ENCODE peak calls at places on chromosomes 16 and 17, in six cellular contexts. K is NB4, Y is body of pancreas, C is uterus, E is endothelial cell of umbilical vein, H is lower leg skin. Q is an unnamed sample.

GRCh38 chr17:57025876-57026275 is 47.9 kb downstream of the SCPEP1 start:
- DNase-seq in C (no peak), K (no peak), E (no peak), H (no peak), Y (no peak), Q (no peak)

GRCh38 chr17:82338858-82339633 is 5.5 kb upstream of the SECTM1 start:
- DNase-seq in K (no peak), C (peak; percentile 75), H (no peak), E (peak; percentile 59), Y (peak; percentile 38), Q (peak; percentile 71)

GRCh38 chr17:46194393-46195216 is 1.4 kb upstream of the KANSL1 start:
- DNase-seq in K (peak; percentile 90), H (no peak), C (no peak), E (peak; percentile 81), Y (no peak), Q (peak; percentile 59)

GRCh38 chr16:29922986-29923501 is 3.0 kb downstream of the KCTD13 start:
- DNase-seq in H (peak; percentile 50), C (no peak), Y (no peak), E (no peak), K (no peak), Q (no peak)

GRCh38 chr17:53749178-53749577 is 73.5 kb upstream of the KIF2B start:
- DNase-seq in H (no peak), K (peak; percentile 1), E (no peak), C (no peak), Y (peak; percentile 8), Q (no peak)

GRCh38 chr16:89863741-89864391 is 9.5 kb upstream of the TCF25 start:
- DNase-seq in K (peak; percentile 34), C (no peak), Y (peak; percentile 32), E (peak; percentile 86), H (no peak), Q (peak; percentile 40)

GRCh38 chr17:14289162-14289561 is 11.7 kb upstream of the HS3ST3B1 start:
- DNase-seq in C (no peak), K (no peak), Y (no peak), E (no peak), H (no peak), Q (no peak)

GRCh38 chr16:20906225-20906870 is 5.8 kb downstream of the LYRM1 start:
- DNase-seq in C (peak; percentile 54), K (no peak), Y (no peak), H (no peak), E (peak; percentile 71), Q (peak; percentile 85)

GRCh38 chr16:58511933-58512815 is 3.1 kb upstream of the SETD6 start:
- DNase-seq in H (peak; percentile 96), E (peak; percentile 51), K (peak; percentile 81), Y (peak; percentile 86), C (peak; percentile 65), Q (peak; percentile 55)

GRCh38 chr17:74283371-74283673 is 9.3 kb downstream of the DNAI2 start:
- DNase-seq in H (no peak), Y (no peak), C (no peak), K (no peak), E (no peak), Q (no peak)

GRCh38 chr16:58028168-58028455 is 2.6 kb downstream of the MMP15 start:
- DNase-seq in K (no peak), E (no peak), C (no peak), Y (no peak), H (no peak), Q (no peak)

GRCh38 chr17:34979650-34980352 is 511 bp upstream of the LIG3 start:
- DNase-seq in C (no peak), Y (no peak), K (peak; percentile 62), H (no peak), E (peak; percentile 18), Q (peak; percentile 22)

GRCh38 chr16:66354321-66354854 is 12.1 kb upstream of the CDH5 start:
- DNase-seq in Y (no peak), K (no peak), C (no peak), H (no peak), E (no peak), Q (no peak)

GRCh38 chr16:2969545-2970521 is 685 bp downstream of the PAQR4 start:
- DNase-seq in C (no peak), E (peak; percentile 43), H (no peak), Y (peak; percentile 81), K (peak; percentile 92), Q (peak; percentile 49)

GRCh38 chr16:26070595-26071170 is 378.9 kb downstream of the HS3ST4 start:
- DNase-seq in E (no peak), Y (no peak), K (no peak), H (no peak), C (no peak), Q (no peak)

GRCh38 chr16:67915831-67916723 is 15.6 kb downstream of the CTRL start:
- DNase-seq in Y (peak; percentile 66), K (no peak), C (no peak), H (no peak), E (no peak), Q (peak; percentile 24)

GRCh38 chr17:44258811-44259351 is 9.1 kb downstream of the SLC4A1 start:
- DNase-seq in Y (no peak), H (no peak), E (no peak), C (no peak), K (no peak), Q (no peak)

GRCh38 chr17:27322026-27322425 is 28.1 kb downstream of the WSB1 start:
- DNase-seq in H (no peak), C (no peak), Y (no peak), E (no peak), K (no peak), Q (no peak)

GRCh38 chr16:22353933-22354541 is 20.4 kb downstream of the CDR2 start:
- DNase-seq in E (no peak), K (no peak), C (no peak), Y (no peak), H (no peak), Q (no peak)

GRCh38 chr16:70349783-70350182 is 3.1 kb downstream of the DDX19A start:
- DNase-seq in E (no peak), K (no peak), C (no peak), H (no peak), Y (no peak), Q (no peak)

GRCh38 chr16:81994485-81994884 is 16.8 kb downstream of the SDR42E1 start:
- DNase-seq in E (no peak), C (no peak), K (peak; percentile 18), Y (no peak), H (no peak), Q (no peak)

GRCh38 chr16:1552129-1552528 is 18.7 kb downstream of the TMEM204 start:
- DNase-seq in K (no peak), E (no peak), Y (no peak), C (no peak), H (no peak), Q (no peak)

GRCh38 chr16:9138731-9139501 is 47.5 kb downstream of the HAPSTR1 start:
- DNase-seq in Y (peak; percentile 65), K (peak; percentile 68), C (peak; percentile 40), H (peak; percentile 88), E (peak; percentile 60), Q (peak; percentile 58)

GRCh38 chr17:47203984-47204721 is 5.0 kb upstream of the MYL4 start:
- DNase-seq in C (no peak), Y (no peak), H (no peak), K (peak; percentile 45), E (no peak), Q (peak; percentile 64)

GRCh38 chr16:56636616-56637413 is 1.7 kb upstream of the MT1A start:
- DNase-seq in K (no peak), H (no peak), E (no peak), Y (no peak), C (no peak), Q (no peak)

GRCh38 chr17:41865596-41865893 is 322 bp upstream of the KLHL11 start:
- DNase-seq in K (no peak), C (no peak), H (no peak), E (no peak), Y (no peak), Q (no peak)

GRCh38 chr17:79126139-79126538 is 51.5 kb downstream of the ENGASE start:
- DNase-seq in H (no peak), Y (no peak), E (no peak), C (no peak), K (no peak), Q (no peak)

GRCh38 chr17:28576758-28577465 is at the start of gene ALDOC:
- DNase-seq in C (peak; percentile 96), K (peak; percentile 97), H (peak; percentile 99), E (peak; percentile 89), Y (peak; percentile 99), Q (peak; percentile 91)
- TF ChIP-seq POLR2A in C (peak; percentile 88), K (peak; percentile 69), H (no peak), E (peak; percentile 41), Y (peak; percentile 75), Q (peak; percentile 52)

GRCh38 chr17:8187517-8188407 is 2.2 kb downstream of the BORCS6 start:
- DNase-seq in Y (peak; percentile 96), C (peak; percentile 96), H (peak; percentile 98), E (peak; percentile 99), K (peak; percentile 97), Q (peak; percentile 100)
- TF ChIP-seq POLR2A in Y (peak; percentile 77), C (peak; percentile 32), H (no peak), E (no peak), K (no peak), Q (peak; percentile 45)

GRCh38 chr17:50505731-50506130 is 2.5 kb upstream of the MYCBPAP start:
- DNase-seq in Y (no peak), C (no peak), H (no peak), K (no peak), E (no peak), Q (no peak)

GRCh38 chr17:50507871-50508572 is at the start of gene MYCBPAP:
- DNase-seq in K (no peak), H (peak; percentile 95), C (peak; percentile 81), Y (peak; percentile 79), E (peak; percentile 75), Q (peak; percentile 68)

GRCh38 chr17:50511058-50511457 is 2.8 kb downstream of the MYCBPAP start:
- DNase-seq in Y (no peak), K (peak; percentile 27), H (no peak), E (no peak), C (no peak), Q (peak; percentile 50)

GRCh38 chr17:50506298-50506697 is 1.9 kb upstream of the MYCBPAP start:
- DNase-seq in Y (no peak), C (no peak), E (no peak), H (no peak), K (no peak), Q (no peak)

DNA sequence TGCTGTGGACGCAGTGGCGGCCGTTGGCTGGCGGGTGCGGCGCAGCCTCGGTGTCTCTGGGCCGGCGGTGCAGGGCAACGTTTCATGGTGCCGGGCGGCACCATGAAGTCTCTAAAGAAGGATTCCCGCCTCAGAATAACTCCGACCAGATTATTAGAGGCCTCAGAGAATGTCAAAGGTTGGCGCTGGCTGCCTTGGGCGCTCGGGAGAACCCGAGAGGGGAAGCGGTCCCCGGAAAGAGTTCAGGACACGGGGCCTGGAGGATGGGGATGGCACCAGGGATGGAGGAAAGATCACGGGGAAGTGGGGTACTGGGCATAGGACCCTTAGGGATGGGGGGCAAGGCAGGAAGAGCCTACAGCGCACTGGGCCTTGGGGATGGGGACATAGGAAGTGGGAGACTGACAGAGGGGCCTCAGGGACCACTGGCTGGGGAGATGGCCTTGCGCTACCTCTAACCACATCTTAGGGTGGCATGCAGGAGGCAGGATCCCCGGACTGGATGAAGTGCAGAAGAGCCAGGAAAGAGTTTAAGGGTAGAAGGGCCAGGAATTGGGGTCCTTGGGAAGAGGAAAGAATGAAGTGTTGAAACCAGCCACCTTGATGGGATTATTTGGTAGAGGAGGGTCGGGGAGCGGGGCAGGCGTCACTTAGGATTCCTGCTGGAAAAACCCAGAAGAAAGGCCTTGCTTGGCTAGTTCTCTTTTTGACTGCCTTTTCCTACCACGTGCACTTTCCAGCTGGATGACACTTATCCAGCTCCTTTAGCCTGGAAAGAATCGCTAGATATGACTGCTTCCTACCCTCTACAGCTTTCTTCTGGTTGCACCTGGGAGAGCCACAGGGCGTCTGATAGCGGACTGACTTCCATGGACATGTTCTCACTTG is 578 bp downstream of the MYCBPAP start:
- DNase-seq in C (no peak), E (no peak), Y (no peak), K (no peak), H (no peak), Q (no peak)
- TF ChIP-seq POLR2A in C (peak; percentile 0), E (peak; percentile 54), Y (peak; percentile 21), K (no peak), H (no peak), Q (no peak)

GRCh38 chr17:76080207-76080933 is 1.4 kb downstream of the ZACN start:
- DNase-seq in Y (no peak), K (peak; percentile 71), H (no peak), C (no peak), E (no peak), Q (no peak)
- TF ChIP-seq POLR2A in Y (no peak), K (no peak), H (no peak), C (no peak), E (no peak), Q (no peak)